ENCODE peak calls at places on chromosomes 3 and 15, in eight cellular contexts. B, A, F, J, X, N, U and V are unnamed samples.
A peak's percentile ranks its signal among the peaks of the same experiment; 100 is the strongest.

GRCh38 chr15:87748483-87748882 is 508.1 kb downstream of the NTRK3 start:
- DNase-seq in X (no peak), B (no peak), U (no peak), F (no peak), J (no peak), A (no peak), N (no peak), V (no peak)

GRCh38 chr15:87500240-87500639 is 756.3 kb downstream of the NTRK3 start:
- DNase-seq in B (peak; percentile 42), A (no peak), N (no peak), F (peak; percentile 62), X (no peak), U (no peak), J (no peak), V (no peak)

GRCh38 chr3:108862865-108863798 is 40.5 kb downstream of the TRAT1 start:
- DNase-seq in B (no peak), N (no peak), A (no peak), U (no peak), F (no peak), J (no peak), X (no peak), V (no peak)

GRCh38 chr3:43148033-43148432 is 42.2 kb upstream of the POMGNT2 start:
- DNase-seq in A (no peak), F (no peak), B (no peak), X (no peak), N (no peak), J (no peak), U (no peak), V (no peak)

GRCh38 chr3:13353936-13354542 is 66.1 kb downstream of the NUP210 start:
- DNase-seq in X (peak; percentile 60), F (no peak), B (peak; percentile 36), N (no peak), U (no peak), A (no peak), J (no peak), V (no peak)

GRCh38 chr15:28886431-28887343 is 913 bp downstream of the APBA2 start:
- DNase-seq in N (no peak), X (no peak), J (no peak), B (peak; percentile 79), A (no peak), F (peak; percentile 43), U (no peak), V (no peak)

GRCh38 chr15:68924866-68925599 is 5.3 kb upstream of the SPESP1 start:
- DNase-seq in F (peak; percentile 92), N (peak; percentile 68), X (peak; percentile 74), U (peak; percentile 56), A (peak; percentile 69), J (peak; percentile 63), B (peak; percentile 86), V (no peak)

GRCh38 chr15:39474657-39475056 is 106.2 kb upstream of the THBS1 start:
- DNase-seq in A (no peak), N (no peak), X (no peak), U (no peak), B (no peak), J (no peak), F (no peak), V (no peak)

GRCh38 chr15:27844018-27844666 is 255.0 kb downstream of the OCA2 start:
- DNase-seq in F (no peak), B (no peak), A (no peak), J (no peak), U (no peak), X (no peak), N (no peak), V (peak; percentile 69)

GRCh38 chr3:43001094-43001553 is 22.0 kb downstream of the GASK1A start:
- DNase-seq in J (peak; percentile 65), X (no peak), U (peak; percentile 83), F (no peak), A (peak; percentile 80), B (no peak), N (peak; percentile 65), V (no peak)

GRCh38 chr3:109050591-109051167 is 67.3 kb downstream of the MORC1 start:
- DNase-seq in F (peak; percentile 48), A (no peak), B (peak; percentile 20), J (no peak), X (peak; percentile 11), N (peak; percentile 26), U (no peak), V (no peak)

GRCh38 chr15:101684877-101685276 is 32.7 kb upstream of the TM2D3 start:
- DNase-seq in B (no peak), J (no peak), N (no peak), U (no peak), A (no peak), X (no peak), F (no peak), V (no peak)

GRCh38 chr3:112101946-112102345 is 15.8 kb downstream of the C3orf52 start:
- DNase-seq in U (no peak), J (no peak), B (no peak), F (no peak), N (no peak), A (no peak), X (no peak), V (no peak)

GRCh38 chr3:46442591-46443530 is 21.8 kb downstream of the LTF start:
- DNase-seq in J (no peak), F (peak; percentile 66), U (no peak), A (peak; percentile 56), X (no peak), B (peak; percentile 46), N (peak; percentile 72), V (no peak)
- TF ChIP-seq CTCF in J (peak; percentile 78), F (peak; percentile 73), U (peak; percentile 53), A (no peak), X (no peak), B (peak; percentile 66), N (no peak), V (peak; percentile 62)

DNA sequence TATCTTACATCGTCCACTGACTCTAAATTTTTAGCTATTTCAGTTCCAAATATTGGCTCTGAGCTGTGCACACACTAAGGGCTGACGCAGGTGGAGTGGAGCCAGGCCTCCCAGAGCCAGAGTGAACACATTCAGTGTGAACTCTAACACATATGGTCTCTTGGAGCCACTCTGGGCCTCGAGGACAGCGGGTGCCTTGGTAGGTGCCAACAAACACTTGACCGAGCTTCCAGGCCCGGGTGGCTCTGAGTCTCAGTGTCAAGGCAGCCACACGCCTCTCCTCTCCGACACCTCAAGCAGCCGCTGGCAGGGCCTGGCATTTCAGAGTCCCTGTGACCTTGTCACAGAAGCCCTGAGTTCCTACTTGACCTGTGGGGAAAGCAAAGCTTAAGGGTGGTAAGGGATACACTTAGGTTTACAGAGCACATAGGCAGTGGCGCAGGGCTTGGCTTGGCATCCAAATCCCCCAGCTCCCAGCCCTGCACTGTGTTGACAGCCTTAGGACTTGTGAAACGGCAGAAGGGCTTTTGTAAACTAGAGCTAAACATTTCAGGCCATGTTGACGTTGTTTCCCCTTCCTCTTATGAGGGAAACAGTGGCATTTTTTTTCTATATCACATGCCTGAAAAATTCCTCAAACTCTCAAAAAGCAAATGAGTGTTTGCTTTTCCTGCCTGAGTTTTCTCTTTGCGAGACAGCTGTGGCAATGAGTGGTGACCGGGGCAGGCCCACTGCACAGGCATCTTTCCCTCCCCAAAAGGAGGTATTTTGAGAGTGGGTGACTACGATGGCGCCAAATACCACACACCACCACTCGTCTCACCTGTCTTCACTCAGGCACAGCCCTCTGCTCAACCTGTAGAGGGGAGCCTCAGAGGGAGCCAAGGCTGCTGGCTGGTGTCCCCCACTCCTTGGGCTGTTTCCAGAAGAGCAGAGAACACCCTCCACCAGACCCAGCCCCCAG is 60.8 kb downstream of the DAPK2 start:
- DNase-seq in X (no peak), N (no peak), J (no peak), A (peak; percentile 57), B (no peak), U (no peak), F (no peak), V (no peak)
- TF ChIP-seq POLR2AphosphoS5 in X (no peak), N (no peak), J (no peak), A (no peak), B (no peak), U (no peak), F (no peak), V (no peak)

DNA sequence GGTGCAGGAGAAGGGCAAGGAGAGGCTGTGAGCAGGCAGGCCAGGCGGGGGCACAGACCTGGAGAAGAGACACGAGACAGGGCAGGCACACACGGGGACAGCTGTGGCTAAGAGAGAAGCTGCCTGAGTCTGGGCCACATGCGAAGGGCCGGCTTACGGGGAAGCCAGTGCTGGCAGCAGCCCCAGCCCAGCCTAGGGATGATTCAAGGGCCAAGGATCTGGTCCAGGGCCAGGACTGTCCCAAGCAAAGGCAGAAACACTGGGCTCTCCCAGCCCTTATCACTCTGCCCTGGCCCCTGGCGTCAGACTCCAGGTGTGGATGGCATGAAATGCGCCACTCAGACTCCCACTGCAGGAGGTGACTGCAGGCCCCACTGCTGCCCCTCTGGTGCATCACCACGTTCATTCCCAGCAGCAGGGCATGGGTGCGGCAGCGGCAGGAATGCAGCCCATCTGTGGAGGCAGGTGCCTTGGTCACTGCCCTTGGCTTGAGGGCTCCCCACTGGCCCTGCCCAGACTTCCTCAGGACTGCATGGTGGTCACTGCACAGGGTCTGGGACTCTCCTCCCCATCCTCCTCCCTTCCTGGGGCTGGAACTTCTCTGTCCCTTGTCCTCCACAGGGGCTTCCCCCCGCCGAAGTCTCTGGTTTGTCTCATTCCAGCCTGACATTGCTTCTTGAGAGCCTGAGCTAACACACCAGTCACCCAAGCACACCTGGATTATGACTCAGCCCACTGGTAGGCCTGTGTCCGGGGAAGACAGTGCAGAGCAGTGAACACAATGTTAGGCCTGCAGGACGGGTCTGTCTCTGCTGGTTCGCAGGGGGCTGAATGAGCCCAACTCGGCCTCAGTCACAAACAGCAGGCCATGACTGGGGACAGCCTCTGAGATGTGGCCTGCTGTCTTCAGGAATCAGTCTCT is 69.3 kb downstream of the TBC1D2B start:
- DNase-seq in F (no peak), U (no peak), J (peak; percentile 63), B (no peak), N (peak; percentile 64), A (peak; percentile 92), X (no peak), V (no peak)
- H3K4me1 ChIP-seq in F (peaks cover 6% of the 10 kb centered on the region), U (no peaks in the 10 kb centered on the region), J (peaks cover 46% of the 10 kb centered on the region), B (peaks cover 50% of the 10 kb centered on the region), N (peaks cover 53% of the 10 kb centered on the region), A (peaks cover 74% of the 10 kb centered on the region), X (no peaks in the 10 kb centered on the region), V (peaks cover 61% of the 10 kb centered on the region)

GRCh38 chr3:133965906-133966305 is 63.8 kb downstream of the SLCO2A1 start:
- DNase-seq in A (no peak), X (no peak), N (no peak), F (no peak), J (no peak), U (no peak), B (no peak), V (no peak)

GRCh38 chr3:133963657-133964396 is 65.9 kb downstream of the SLCO2A1 start:
- DNase-seq in F (no peak), U (no peak), J (no peak), N (no peak), B (no peak), X (no peak), A (no peak), V (no peak)

GRCh38 chr3:133962879-133963278 is 66.8 kb downstream of the SLCO2A1 start:
- DNase-seq in A (no peak), U (no peak), F (no peak), B (no peak), X (no peak), J (no peak), N (no peak), V (no peak)

GRCh38 chr3:133965033-133965570 is 64.6 kb downstream of the SLCO2A1 start:
- DNase-seq in A (no peak), F (no peak), X (no peak), U (no peak), J (no peak), B (no peak), N (no peak), V (no peak)

DNA sequence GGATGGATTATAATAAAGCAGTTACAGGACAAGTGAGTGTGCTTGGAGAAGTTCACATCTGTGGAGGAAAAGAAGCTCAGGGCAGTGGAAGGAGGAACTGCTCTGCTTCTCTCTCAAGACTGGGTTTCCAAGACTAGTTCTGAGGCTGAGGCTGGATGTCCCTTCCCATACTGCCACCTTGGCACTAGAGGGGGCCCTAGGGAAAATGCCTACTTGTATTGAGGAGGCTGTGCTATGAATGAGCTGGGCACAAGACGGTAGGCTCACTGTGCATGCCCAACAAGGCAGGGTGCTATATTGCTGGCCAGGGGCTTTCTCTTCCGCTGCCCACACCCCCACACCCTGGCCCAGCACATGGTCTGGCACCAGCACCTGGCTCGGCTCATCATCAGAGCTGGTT is 65.2 kb downstream of the SLCO2A1 start:
- DNase-seq in J (no peak), A (no peak), B (no peak), X (no peak), U (no peak), N (no peak), F (peak; percentile 44), V (no peak)
- TF ChIP-seq CTCF in J (no peak), A (no peak), B (no peak), X (no peak), U (no peak), N (no peak), F (peak; percentile 48), V (no peak)